ENCODE peak calls at places on chromosomes 3 and 15, in nine cellular contexts. X is CD8-positive, alpha-beta T cell; Z is HCT116; J is BE2C; Q is heart left ventricle; D is psoas muscle; E is adrenal gland; H is PC-3; G is left lung. B is an unnamed sample. For H3K27me3, the result is how much of the 10 kb centered on the place peaks cover.

GRCh38 chr3:100525753-100526612 is 33.6 kb downstream of the TMEM45A start:
- DNase-seq in X (no peak), Z (peak), J (peak), Q (no peak), D (no peak), E (no peak), H (peak), G (peak), B (no peak)

GRCh38 chr3:129618901-129619671 is 12.6 kb upstream of the PLXND1 start:
- DNase-seq in X (no peak), Z (no peak), J (no peak), Q (no peak), D (peak), E (no peak), H (no peak), G (peak), B (no peak)

GRCh38 chr3:32973982-32974381 is 22.5 kb downstream of the CCR4 start:
- DNase-seq in X (no peak), Z (no peak), J (no peak), Q (no peak), D (no peak), E (no peak), H (no peak), G (no peak), B (peak)

GRCh38 chr3:124504332-124505059 is 225.8 kb upstream of the UMPS start:
- DNase-seq in X (no peak), Z (no peak), J (peak), Q (peak), D (no peak), E (peak), H (peak), G (peak), B (no peak)

GRCh38 chr3:56917740-56918568 is 116.2 kb upstream of the ARHGEF3 start:
- DNase-seq in X (no peak), Z (no peak), J (no peak), Q (no peak), D (no peak), E (no peak), H (no peak), G (no peak), B (peak)

GRCh38 chr3:112437146-112438022 is 61.9 kb downstream of the BTLA start:
- DNase-seq in X (no peak), Z (peak), J (no peak), Q (no peak), D (no peak), E (no peak), H (peak), G (no peak), B (no peak)

GRCh38 chr3:186506846-186507245 is 37.3 kb downstream of the CRYGS start:
- DNase-seq in X (no peak), Z (no peak), J (no peak), Q (no peak), D (no peak), E (no peak), H (no peak), G (no peak), B (no peak)

GRCh38 chr3:9008550-9009255 is 45.4 kb upstream of the RAD18 start:
- DNase-seq in X (no peak), Z (no peak), J (no peak), Q (no peak), D (no peak), E (no peak), H (no peak), G (no peak), B (no peak)

GRCh38 chr15:53976844-53977392 is 1.3 kb upstream of the UNC13C start:
- DNase-seq in X (no peak), Z (no peak), J (peak), Q (no peak), D (peak), E (no peak), H (peak), G (peak), B (no peak)

GRCh38 chr3:120649735-120650705 is 32.0 kb downstream of the HGD start:
- DNase-seq in X (no peak), Z (no peak), J (no peak), Q (no peak), D (no peak), E (no peak), H (no peak), G (no peak), B (no peak)

GRCh38 chr3:190696777-190697501 is 165.6 kb downstream of the GMNC start:
- DNase-seq in X (no peak), Z (peak), J (no peak), Q (no peak), D (no peak), E (no peak), H (peak), G (no peak), B (no peak)

GRCh38 chr15:49137861-49138260 is 17.5 kb downstream of the COPS2 start:
- DNase-seq in X (no peak), Z (no peak), J (no peak), Q (no peak), D (no peak), E (no peak), H (peak), G (no peak), B (no peak)

GRCh38 chr3:37761583-37761982 is 100.1 kb upstream of the CTDSPL start:
- DNase-seq in X (no peak), Z (no peak), J (no peak), Q (no peak), D (no peak), E (no peak), H (no peak), G (no peak), B (no peak)

GRCh38 chr15:42313463-42313862 is 40.2 kb upstream of the TMEM87A start:
- DNase-seq in X (no peak), Z (no peak), J (no peak), Q (no peak), D (no peak), E (no peak), H (no peak), G (no peak), B (no peak)

GRCh38 chr3:123028233-123028828 is 768 bp upstream of the SEMA5B start:
- DNase-seq in X (peak), Z (peak), J (peak), Q (peak), D (no peak), E (peak), H (peak), G (no peak), B (peak)

GRCh38 chr3:115615001-115615447 is 8.3 kb upstream of the GAP43 start:
- DNase-seq in X (no peak), Z (peak), J (no peak), Q (no peak), D (no peak), E (no peak), H (peak), G (no peak), B (no peak)

GRCh38 chr3:155069729-155070128 is 10.4 kb upstream of the MME start:
- DNase-seq in X (no peak), Z (no peak), J (no peak), Q (no peak), D (no peak), E (no peak), H (no peak), G (no peak), B (no peak)

GRCh38 chr3:50323092-50323600 is 601 bp upstream of the HYAL2 start:
- DNase-seq in X (no peak), Z (no peak), J (no peak), Q (peak), D (no peak), E (peak), H (no peak), G (no peak), B (no peak)

GRCh38 chr15:68578960-68579935 is at the start of gene CORO2B:
- DNase-seq in X (no peak), Z (no peak), J (peak), Q (peak), D (peak), E (peak), H (peak), G (no peak), B (no peak)

GRCh38 chr3:120908030-120908802 is at the start of gene STXBP5L:
- DNase-seq in X (peak), Z (peak), J (peak), Q (peak), D (peak), E (peak), H (peak), G (peak), B (peak)

GRCh38 chr15:48493084-48493762 is 152.3 kb downstream of the FBN1 start:
- DNase-seq in X (no peak), Z (no peak), J (no peak), Q (no peak), D (no peak), E (no peak), H (peak), G (no peak), B (no peak)

GRCh38 chr3:73143821-73144237 is 82.4 kb downstream of the EBLN2 start:
- DNase-seq in X (no peak), Z (no peak), J (no peak), Q (no peak), D (no peak), E (no peak), H (no peak), G (no peak), B (no peak)

GRCh38 chr3:133835961-133836360 is 30.3 kb downstream of the SRPRB start:
- DNase-seq in X (no peak), Z (no peak), J (no peak), Q (no peak), D (no peak), E (no peak), H (no peak), G (no peak), B (no peak)

GRCh38 chr3:58321791-58322190 is 10.9 kb upstream of the PXK start:
- DNase-seq in X (no peak), Z (no peak), J (no peak), Q (no peak), D (no peak), E (no peak), H (no peak), G (no peak), B (no peak)

GRCh38 chr15:49646891-49647290 is 26.0 kb downstream of the DTWD1 start:
- DNase-seq in X (no peak), Z (no peak), J (no peak), Q (no peak), D (no peak), E (no peak), H (no peak), G (no peak), B (no peak)

GRCh38 chr15:56736881-56737707 is 3.8 kb upstream of the ZNF280D start:
- DNase-seq in X (no peak), Z (no peak), J (no peak), Q (no peak), D (no peak), E (no peak), H (no peak), G (no peak), B (no peak)

GRCh38 chr3:101379695-101380376 is 59.5 kb upstream of the IMPG2 start:
- DNase-seq in X (no peak), Z (no peak), J (no peak), Q (no peak), D (no peak), E (no peak), H (no peak), G (no peak), B (peak)

GRCh38 chr3:56790016-56790950 is 11.5 kb downstream of the ARHGEF3 start:
- DNase-seq in X (peak), Z (no peak), J (no peak), Q (peak), D (no peak), E (peak), H (no peak), G (no peak), B (no peak)

GRCh38 chr15:38609097-38609738 is 44.6 kb upstream of the RASGRP1 start:
- DNase-seq in X (no peak), Z (no peak), J (no peak), Q (no peak), D (no peak), E (no peak), H (no peak), G (no peak), B (no peak)

GRCh38 chr15:87917480-87917879 is 339.1 kb downstream of the NTRK3 start:
- DNase-seq in X (no peak), Z (no peak), J (no peak), Q (no peak), D (no peak), E (no peak), H (peak), G (no peak), B (no peak)

GRCh38 chr3:173745952-173746682 is 348.6 kb downstream of the NLGN1 start:
- DNase-seq in X (no peak), Z (no peak), J (no peak), Q (no peak), D (no peak), E (no peak), H (peak), G (no peak), B (no peak)

GRCh38 chr3:3196148-3196861 is 16.8 kb upstream of the CRBN start:
- DNase-seq in X (no peak), Z (peak), J (peak), Q (no peak), D (no peak), E (no peak), H (peak), G (no peak), B (no peak)

GRCh38 chr3:70857926-70858325 is 545.5 kb upstream of the MDFIC2 start:
- DNase-seq in X (no peak), Z (no peak), J (no peak), Q (no peak), D (no peak), E (no peak), H (no peak), G (no peak), B (no peak)

GRCh38 chr3:28575100-28575747 is 226.6 kb upstream of the AZI2 start:
- DNase-seq in X (no peak), Z (no peak), J (peak), Q (peak), D (peak), E (peak), H (no peak), G (peak), B (no peak)

GRCh38 chr3:169044341-169045113 is 619.0 kb downstream of the MECOM start:
- DNase-seq in X (no peak), Z (no peak), J (no peak), Q (no peak), D (no peak), E (no peak), H (peak), G (no peak), B (no peak)

DNA sequence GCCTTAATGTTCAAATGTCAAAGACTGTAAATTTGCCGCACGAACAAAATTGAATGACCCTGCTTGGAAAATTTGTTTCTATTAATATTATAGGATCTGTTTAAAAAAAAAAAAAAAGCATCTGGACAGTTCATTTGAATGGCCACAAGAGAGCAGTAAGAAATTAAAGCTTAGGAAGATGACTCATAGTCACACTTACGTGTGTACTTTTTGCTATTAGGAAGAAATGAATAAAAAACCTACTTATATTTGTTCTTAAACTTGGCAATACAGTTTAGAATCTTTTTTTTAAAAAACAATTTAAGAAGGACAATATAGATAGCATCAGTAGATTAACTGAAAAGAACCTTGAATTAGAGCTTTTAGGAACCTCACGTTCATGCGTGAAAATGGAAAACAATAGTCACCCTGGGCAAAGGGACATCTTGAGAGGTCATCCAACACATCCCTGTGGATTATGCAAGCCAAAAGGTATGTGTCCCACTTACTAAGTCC is 621.8 kb downstream of the MECOM start:
- DNase-seq in X (no peak), Z (peak), J (no peak), Q (no peak), D (no peak), E (no peak), H (peak), G (no peak), B (no peak)
- TF ChIP-seq CTCF in X (no peak), Z (peak), J (peak), Q (peak), D (peak), E (peak), H (peak), G (peak), B (peak)

GRCh38 chr3:137035631-137036030 is 77.8 kb downstream of the IL20RB start:
- DNase-seq in X (no peak), Z (peak), J (peak), Q (no peak), D (no peak), E (no peak), H (peak), G (no peak), B (peak)

GRCh38 chr3:137026701-137027100 is 68.9 kb downstream of the IL20RB start:
- DNase-seq in X (no peak), Z (no peak), J (no peak), Q (no peak), D (no peak), E (no peak), H (no peak), G (no peak), B (no peak)

GRCh38 chr3:137032465-137033120 is 74.8 kb downstream of the IL20RB start:
- DNase-seq in X (peak), Z (peak), J (peak), Q (peak), D (peak), E (peak), H (peak), G (peak), B (peak)
- H3K4me3 ChIP-seq in X (peak), Z (peak), J (peak), Q (peak), D (peak), E (peak), H (peak), G (peak), B (peak)

GRCh38 chr15:81194723-81195122 is 2.0 kb upstream of the IL16 start:
- DNase-seq in X (no peak), Z (no peak), J (no peak), Q (no peak), D (no peak), E (no peak), H (no peak), G (no peak), B (no peak)

GRCh38 chr15:81188354-81188753 is 8.3 kb upstream of the IL16 start:
- DNase-seq in X (no peak), Z (no peak), J (no peak), Q (no peak), D (no peak), E (no peak), H (no peak), G (no peak), B (no peak)

GRCh38 chr15:81191701-81192100 is 5.0 kb upstream of the IL16 start:
- DNase-seq in X (no peak), Z (no peak), J (no peak), Q (no peak), D (no peak), E (no peak), H (no peak), G (no peak), B (no peak)

GRCh38 chr15:81189583-81190283 is 6.9 kb upstream of the IL16 start:
- DNase-seq in X (no peak), Z (no peak), J (no peak), Q (peak), D (peak), E (peak), H (no peak), G (peak), B (no peak)

DNA sequence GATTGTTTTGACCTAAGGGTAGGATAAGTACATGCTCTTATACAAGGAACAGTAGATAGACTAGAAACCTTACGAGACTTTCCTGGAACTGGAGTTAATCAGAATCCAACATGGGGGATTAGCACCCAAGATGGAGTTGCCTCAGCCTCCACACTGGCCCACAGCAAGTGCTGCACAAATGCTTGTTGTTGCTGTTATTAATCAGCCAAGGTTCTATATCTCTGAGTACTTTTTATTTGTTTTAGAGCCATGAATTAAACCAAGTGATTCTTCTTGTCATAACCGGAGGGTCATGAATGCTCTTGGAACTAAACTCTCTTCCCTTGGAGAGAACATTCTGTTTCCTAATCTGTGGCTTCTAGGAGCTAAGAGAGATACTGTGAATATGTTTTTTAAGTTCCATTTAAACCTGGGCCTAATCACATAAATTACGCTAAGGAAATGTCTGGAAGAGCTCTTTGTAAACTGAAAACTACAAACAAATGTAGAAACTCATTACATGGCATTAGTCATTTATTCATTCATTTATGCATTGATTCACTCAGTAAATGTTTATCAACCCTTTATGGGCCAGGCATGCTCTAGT is 5.7 kb upstream of the IL16 start:
- DNase-seq in X (no peak), Z (no peak), J (no peak), Q (no peak), D (no peak), E (no peak), H (no peak), G (no peak), B (no peak)
- H3K27me3 ChIP-seq in X (under half), Z (under half), J (under half), Q (under half), D (under half), E (under half), H (half or more), G (under half), B (under half)

DNA sequence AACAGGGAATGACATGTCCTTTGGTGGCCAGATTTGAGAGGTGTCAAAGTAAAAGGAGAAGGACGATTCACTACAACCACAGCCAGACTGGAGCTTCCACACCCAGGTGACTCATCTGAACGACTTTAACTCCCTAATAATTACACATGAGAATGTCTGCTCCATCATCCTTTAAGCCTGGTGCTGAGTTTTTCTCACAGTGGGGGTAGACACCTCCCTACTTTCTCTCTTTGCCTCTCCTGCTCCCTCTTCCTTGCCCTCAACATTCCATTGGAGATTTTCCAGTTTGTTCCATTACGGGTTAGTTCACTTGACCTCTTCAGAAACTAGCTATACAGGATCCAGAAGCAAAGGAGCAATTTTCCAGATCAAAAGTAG is 154.3 kb upstream of the BHLHE40 start:
- DNase-seq in X (no peak), Z (peak), J (no peak), Q (no peak), D (no peak), E (no peak), H (peak), G (no peak), B (no peak)
- TF ChIP-seq CTCF in X (no peak), Z (no peak), J (no peak), Q (no peak), D (no peak), E (no peak), H (no peak), G (no peak), B (no peak)

GRCh38 chr3:149511040-149511626 is 36.6 kb downstream of the TM4SF4 start:
- DNase-seq in X (no peak), Z (no peak), J (no peak), Q (no peak), D (no peak), E (no peak), H (no peak), G (no peak), B (no peak)

GRCh38 chr3:149514471-149514870 is 40.0 kb downstream of the TM4SF4 start:
- DNase-seq in X (no peak), Z (no peak), J (no peak), Q (no peak), D (no peak), E (no peak), H (no peak), G (no peak), B (no peak)

GRCh38 chr3:149515242-149515641 is 40.7 kb downstream of the TM4SF4 start:
- DNase-seq in X (no peak), Z (no peak), J (no peak), Q (no peak), D (no peak), E (no peak), H (no peak), G (no peak), B (no peak)

GRCh38 chr3:149510480-149510879 is 36.0 kb downstream of the TM4SF4 start:
- DNase-seq in X (no peak), Z (no peak), J (no peak), Q (no peak), D (no peak), E (no peak), H (no peak), G (no peak), B (no peak)

GRCh38 chr3:149512073-149512782 is 37.7 kb downstream of the TM4SF4 start:
- DNase-seq in X (peak), Z (peak), J (peak), Q (peak), D (peak), E (peak), H (peak), G (peak), B (no peak)
- H3K4me3 ChIP-seq in X (no peak), Z (no peak), J (peak), Q (no peak), D (no peak), E (no peak), H (no peak), G (no peak), B (no peak)

B was measured in GM06990.